ENCODE peak calls at places on chromosomes 11 and 22, in seven cellular contexts. H, O, N, U, E, M and F are unnamed samples.

GRCh38 chr11:104623518-104623917 is 274.7 kb downstream of the CASP12 start:
- DNase-seq in E (no peak), O (no peak), U (no peak), N (no peak), M (no peak), H (no peak), F (no peak)

GRCh38 chr11:76918941-76919386 is 58.2 kb downstream of the ACER3 start:
- DNase-seq in U (no peak), N (no peak), H (no peak), M (no peak), E (no peak), O (peak; percentile 25), F (no peak)

GRCh38 chr11:33801821-33802413 is 27.6 kb upstream of the FBXO3 start:
- DNase-seq in H (no peak), E (no peak), O (no peak), N (no peak), M (no peak), U (no peak), F (no peak)

GRCh38 chr11:74694536-74694935 is 36.7 kb downstream of the CHRDL2 start:
- DNase-seq in U (no peak), E (no peak), O (no peak), N (no peak), M (no peak), H (no peak), F (no peak)

GRCh38 chr22:46857142-46857825 is 94.8 kb downstream of the TBC1D22A start:
- DNase-seq in H (no peak), M (peak; percentile 31), O (no peak), N (no peak), E (no peak), U (no peak), F (no peak)

GRCh38 chr22:40603088-40603605 is 33.4 kb downstream of the MRTFA start:
- DNase-seq in H (no peak), U (no peak), E (no peak), N (no peak), M (no peak), O (no peak), F (no peak)

GRCh38 chr11:31812392-31813241 is 1.5 kb upstream of the PAX6 start:
- DNase-seq in M (peak; percentile 82), O (no peak), H (no peak), N (no peak), U (no peak), E (no peak), F (no peak)

GRCh38 chr11:67442504-67443398 is 525 bp downstream of the CORO1B start:
- DNase-seq in H (no peak), O (no peak), M (no peak), E (no peak), U (no peak), N (no peak), F (no peak)

GRCh38 chr11:13301522-13301921 is 23.9 kb downstream of the BMAL1 start:
- DNase-seq in O (no peak), N (no peak), H (no peak), U (no peak), M (no peak), E (no peak), F (no peak)

GRCh38 chr22:49929553-49929979 is 11.1 kb downstream of the CRELD2 start:
- DNase-seq in N (peak; percentile 67), U (peak; percentile 74), H (peak; percentile 81), E (no peak), O (peak; percentile 73), M (peak; percentile 90), F (peak; percentile 70)

GRCh38 chr11:65416341-65417185 is 6.0 kb upstream of the NEAT1 start:
- DNase-seq in N (peak; percentile 87), H (peak; percentile 94), O (peak; percentile 95), E (peak; percentile 89), U (peak; percentile 91), M (peak; percentile 98), F (peak; percentile 86)

GRCh38 chr11:27485930-27486773 is 13.6 kb upstream of the LGR4 start:
- DNase-seq in O (no peak), N (peak; percentile 5), E (no peak), U (no peak), H (no peak), M (peak; percentile 59), F (no peak)

GRCh38 chr11:6755303-6755952 is 16.3 kb downstream of the OR2AG2 start:
- DNase-seq in O (no peak), H (peak; percentile 27), M (peak; percentile 78), N (peak; percentile 22), E (no peak), U (peak; percentile 41), F (peak; percentile 42)

GRCh38 chr11:36427876-36428275 is 82.2 kb downstream of the TRAF6 start:
- DNase-seq in H (no peak), O (no peak), M (no peak), N (no peak), U (no peak), E (no peak), F (no peak)

GRCh38 chr11:126968915-126969314 is 31.7 kb downstream of the KIRREL3 start:
- DNase-seq in O (no peak), E (no peak), M (peak; percentile 84), H (no peak), N (no peak), U (peak; percentile 83), F (no peak)

GRCh38 chr11:64887234-64887756 is 8.9 kb upstream of the EHD1 start:
- DNase-seq in E (no peak), M (no peak), U (no peak), H (no peak), N (no peak), O (no peak), F (no peak)

GRCh38 chr22:20040801-20041200 is 19.9 kb downstream of the TANGO2 start:
- DNase-seq in O (no peak), N (no peak), M (no peak), E (no peak), H (no peak), U (no peak), F (no peak)

GRCh38 chr11:12706531-12707499 is 32.6 kb downstream of the TEAD1 start:
- DNase-seq in H (peak; percentile 44), E (peak; percentile 29), M (peak; percentile 53), O (peak; percentile 64), N (no peak), U (no peak), F (no peak)

GRCh38 chr11:70582886-70583641 is 184.7 kb downstream of the CTTN start:
- DNase-seq in U (no peak), E (no peak), O (no peak), H (no peak), M (no peak), N (no peak), F (no peak)

GRCh38 chr11:14645985-14646900 is 2.6 kb downstream of the PDE3B start:
- DNase-seq in E (no peak), N (no peak), U (no peak), O (no peak), H (no peak), M (no peak), F (no peak)

GRCh38 chr11:94658386-94658785 is 91.2 kb downstream of the PIWIL4 start:
- DNase-seq in N (no peak), H (no peak), O (peak; percentile 47), U (no peak), M (peak; percentile 64), E (no peak), F (no peak)

GRCh38 chr11:32438883-32439487 is 3.6 kb upstream of the WT1 start:
- DNase-seq in U (no peak), H (no peak), M (peak; percentile 75), E (peak; percentile 53), N (no peak), O (no peak), F (no peak)

GRCh38 chr11:97995874-97996273 is 1024.9 kb upstream of the CNTN5 start:
- DNase-seq in U (no peak), N (no peak), E (no peak), H (no peak), O (no peak), M (no peak), F (no peak)
- H3K9me3 ChIP-seq in U (no peaks in the 10 kb centered on the region), N (peaks cover 3% of the 10 kb centered on the region), E (no peaks in the 10 kb centered on the region), H (no peaks in the 10 kb centered on the region), O (no peaks in the 10 kb centered on the region), M (peaks cover 5% of the 10 kb centered on the region), F (no peaks in the 10 kb centered on the region)

DNA sequence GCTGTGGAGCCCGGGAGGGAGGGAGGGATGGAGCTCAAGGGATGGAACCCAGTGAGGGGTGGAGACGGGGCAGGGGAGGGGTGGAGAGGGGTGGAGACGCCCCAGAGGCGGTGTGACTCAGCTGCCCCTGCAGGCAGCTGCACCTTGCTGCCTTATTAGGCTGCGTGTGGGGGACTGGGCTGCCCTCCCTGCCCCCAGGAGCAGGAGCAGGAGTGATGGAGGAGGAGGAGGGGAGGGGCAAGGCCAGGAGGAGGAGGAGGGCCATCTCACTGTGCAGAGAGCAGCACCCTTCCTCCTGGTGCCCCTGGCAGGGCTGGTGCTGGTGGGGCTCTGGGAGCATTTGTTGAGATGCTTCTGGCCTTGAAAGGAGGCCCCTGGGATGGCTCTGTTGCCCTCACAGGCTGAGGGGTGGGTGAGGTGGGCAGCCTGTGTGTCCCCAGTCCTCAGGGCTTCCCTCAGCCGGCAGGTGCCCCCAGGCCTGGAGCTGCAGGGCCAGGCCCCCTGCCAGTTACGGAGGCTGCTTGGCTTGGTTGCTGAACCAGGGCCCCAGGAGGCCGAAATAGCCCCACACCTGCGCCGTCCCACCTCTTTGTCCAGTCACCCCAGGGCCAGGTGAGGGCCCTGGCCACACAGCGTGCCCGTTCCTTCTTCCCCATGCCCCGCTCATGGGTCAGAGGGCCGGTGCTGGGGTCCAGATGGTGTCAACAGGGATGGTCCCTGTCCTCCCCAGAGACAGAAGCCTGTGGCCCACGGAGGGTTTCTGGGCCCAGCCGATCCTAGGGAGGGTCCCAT is 9.5 kb upstream of the TSSC4 start:
- DNase-seq in E (peak; percentile 67), U (peak; percentile 68), O (peak; percentile 62), N (no peak), M (no peak), H (no peak), F (no peak)
- H3K4me1 ChIP-seq in E (peaks cover 43% of the 10 kb centered on the region), U (no peaks in the 10 kb centered on the region), O (peaks cover 46% of the 10 kb centered on the region), N (peaks cover 20% of the 10 kb centered on the region), M (no peaks in the 10 kb centered on the region), H (peaks cover 53% of the 10 kb centered on the region), F (peaks cover 48% of the 10 kb centered on the region)

DNA sequence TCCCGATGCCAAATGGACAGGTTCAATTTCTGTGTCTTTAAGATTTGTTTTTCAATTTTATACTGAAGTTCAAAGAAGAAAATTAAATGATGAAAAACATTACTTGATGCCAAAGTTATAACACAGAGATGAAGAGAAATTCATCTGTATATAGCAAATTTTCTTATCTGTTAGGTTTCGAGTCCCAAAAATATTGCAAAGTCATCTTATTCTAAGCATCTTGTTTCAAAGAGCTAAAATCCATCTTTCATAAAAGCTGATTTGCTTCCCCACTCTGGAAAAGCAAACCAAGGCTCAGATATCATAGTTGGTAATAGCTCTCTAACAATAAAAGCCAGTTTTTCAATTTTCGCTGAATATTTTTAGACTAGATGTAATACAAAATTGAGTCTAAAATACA is 19.0 kb upstream of the CCDC89 start:
- DNase-seq in U (no peak), H (no peak), M (no peak), O (no peak), E (no peak), N (no peak), F (no peak)
- H3K27ac ChIP-seq in U (no peak overlapping the region), H (no peak overlapping the region), M (no peak overlapping the region), O (no peak overlapping the region), E (no peak overlapping the region), N (no peak overlapping the region), F (no peak overlapping the region)

DNA sequence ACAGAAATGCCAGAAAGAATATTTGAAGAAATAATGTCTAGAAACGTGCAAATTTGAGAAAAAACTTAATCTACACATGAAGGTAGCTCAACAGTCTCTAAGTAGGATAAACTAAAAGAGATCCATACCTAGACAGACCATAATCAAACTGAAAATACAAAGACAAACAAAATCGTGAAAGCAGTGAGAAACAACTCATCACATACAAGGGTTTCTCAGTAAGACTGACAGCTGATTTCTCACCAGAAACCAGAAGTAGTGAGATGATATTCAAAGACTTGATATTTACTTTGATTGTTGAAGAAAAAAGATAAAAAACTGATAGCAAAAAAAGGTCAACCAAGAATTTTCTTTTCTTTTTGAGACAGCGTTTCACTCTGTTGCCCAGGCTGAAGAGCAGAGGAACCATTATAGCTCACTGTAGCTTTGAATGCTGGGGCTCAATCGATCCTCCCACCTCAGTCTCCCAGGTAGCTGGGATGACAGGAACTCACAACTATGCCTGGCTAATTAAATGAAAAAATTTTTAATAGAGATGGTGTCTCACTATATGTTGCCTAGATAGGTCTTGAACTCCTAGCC is 17.4 kb downstream of the NPAT start:
- DNase-seq in H (no peak), U (no peak), N (no peak), O (no peak), M (no peak), E (no peak), F (no peak)
- H3K9me3 ChIP-seq in H (no peaks in the 10 kb centered on the region), U (no peaks in the 10 kb centered on the region), N (peaks cover 18% of the 10 kb centered on the region), O (no peaks in the 10 kb centered on the region), M (peaks cover 58% of the 10 kb centered on the region), E (no peaks in the 10 kb centered on the region), F (peaks cover 4% of the 10 kb centered on the region)